ENCODE peak calls at places on chromosomes 16 and 17, in six cellular contexts. N, Z, K, J, T and B are unnamed samples.

GRCh38 chr16:23597003-23597756 is 1.1 kb upstream of the NDUFAB1 start:
- DNase-seq in N (peak), Z (peak), K (peak), J (peak), T (no peak), B (peak)

GRCh38 chr16:12575288-12575687 is 228.4 kb downstream of the CPPED1 start:
- DNase-seq in N (no peak), Z (no peak), K (no peak), J (no peak), T (no peak), B (no peak)

GRCh38 chr16:67773569-67774456 is 32.5 kb downstream of the RANBP10 start:
- DNase-seq in N (no peak), Z (peak), K (no peak), J (peak), T (no peak), B (no peak)

GRCh38 chr17:81514485-81514734 is 1.8 kb upstream of the ACTG1 start:
- DNase-seq in N (no peak), Z (no peak), K (no peak), J (no peak), T (no peak), B (no peak)

GRCh38 chr17:81221371-81221841 is 1.4 kb downstream of the CEP131 start:
- DNase-seq in N (no peak), Z (no peak), K (peak), J (no peak), T (no peak), B (no peak)

GRCh38 chr16:59126486-59126885 is 392.4 kb upstream of the GOT2 start:
- DNase-seq in N (peak), Z (no peak), K (no peak), J (no peak), T (no peak), B (no peak)

GRCh38 chr16:75860654-75861053 is 134.4 kb upstream of the CPHXL start:
- DNase-seq in N (no peak), Z (no peak), K (no peak), J (peak), T (no peak), B (peak)

GRCh38 chr17:58325289-58325726 is 3.3 kb downstream of the TSPOAP1 start:
- DNase-seq in N (no peak), Z (no peak), K (peak), J (no peak), T (no peak), B (peak)

GRCh38 chr16:85017151-85017550 is 5.8 kb upstream of the ZDHHC7 start:
- DNase-seq in N (no peak), Z (no peak), K (no peak), J (no peak), T (peak), B (no peak)

GRCh38 chr17:69367298-69367697 is 40.4 kb upstream of the ABCA5 start:
- DNase-seq in N (no peak), Z (no peak), K (no peak), J (no peak), T (peak), B (no peak)

GRCh38 chr17:10050597-10051101 is 145.6 kb upstream of the RCVRN start:
- DNase-seq in N (no peak), Z (no peak), K (no peak), J (no peak), T (peak), B (no peak)

GRCh38 chr17:59154335-59154720 is 658 bp downstream of the SKA2 start:
- DNase-seq in N (peak), Z (peak), K (peak), J (peak), T (no peak), B (peak)

GRCh38 chr16:86390335-86390734 is 120.0 kb upstream of the FOXF1 start:
- DNase-seq in N (no peak), Z (no peak), K (no peak), J (no peak), T (no peak), B (no peak)

GRCh38 chr16:86384980-86385379 is 125.3 kb upstream of the FOXF1 start:
- DNase-seq in N (no peak), Z (no peak), K (no peak), J (no peak), T (no peak), B (no peak)

GRCh38 chr16:86389566-86390328 is 120.6 kb upstream of the FOXF1 start:
- DNase-seq in N (no peak), Z (no peak), K (no peak), J (no peak), T (no peak), B (no peak)

GRCh38 chr16:86388976-86389375 is 121.4 kb upstream of the FOXF1 start:
- DNase-seq in N (no peak), Z (no peak), K (no peak), J (no peak), T (no peak), B (no peak)

GRCh38 chr16:86387461-86388440 is 122.6 kb upstream of the FOXF1 start:
- DNase-seq in N (peak), Z (peak), K (no peak), J (no peak), T (no peak), B (no peak)
- TF ChIP-seq CHD2 in N (no peak), Z (no peak), K (no peak), J (no peak), T (no peak), B (no peak)

GRCh38 chr17:61205931-61206330 is 193.7 kb upstream of the TBX2 start:
- DNase-seq in N (peak), Z (no peak), K (no peak), J (no peak), T (no peak), B (no peak)
- TF ChIP-seq CHD2 in N (no peak), Z (no peak), K (no peak), J (no peak), T (no peak), B (no peak)

GRCh38 chr16:3674513-3675295 is 20.2 kb downstream of the DNASE1 start:
- DNase-seq in N (no peak), Z (no peak), K (no peak), J (no peak), T (no peak), B (no peak)
- TF ChIP-seq CHD2 in N (no peak), Z (no peak), K (no peak), J (no peak), T (no peak), B (no peak)

GRCh38 chr16:53673189-53673588 is 30.5 kb downstream of the RPGRIP1L start:
- DNase-seq in N (no peak), Z (no peak), K (no peak), J (no peak), T (no peak), B (no peak)

GRCh38 chr16:53678155-53678554 is 25.5 kb downstream of the RPGRIP1L start:
- DNase-seq in N (no peak), Z (no peak), K (no peak), J (no peak), T (no peak), B (no peak)

GRCh38 chr16:53680756-53681155 is 22.9 kb downstream of the RPGRIP1L start:
- DNase-seq in N (no peak), Z (no peak), K (no peak), J (no peak), T (no peak), B (no peak)

DNA sequence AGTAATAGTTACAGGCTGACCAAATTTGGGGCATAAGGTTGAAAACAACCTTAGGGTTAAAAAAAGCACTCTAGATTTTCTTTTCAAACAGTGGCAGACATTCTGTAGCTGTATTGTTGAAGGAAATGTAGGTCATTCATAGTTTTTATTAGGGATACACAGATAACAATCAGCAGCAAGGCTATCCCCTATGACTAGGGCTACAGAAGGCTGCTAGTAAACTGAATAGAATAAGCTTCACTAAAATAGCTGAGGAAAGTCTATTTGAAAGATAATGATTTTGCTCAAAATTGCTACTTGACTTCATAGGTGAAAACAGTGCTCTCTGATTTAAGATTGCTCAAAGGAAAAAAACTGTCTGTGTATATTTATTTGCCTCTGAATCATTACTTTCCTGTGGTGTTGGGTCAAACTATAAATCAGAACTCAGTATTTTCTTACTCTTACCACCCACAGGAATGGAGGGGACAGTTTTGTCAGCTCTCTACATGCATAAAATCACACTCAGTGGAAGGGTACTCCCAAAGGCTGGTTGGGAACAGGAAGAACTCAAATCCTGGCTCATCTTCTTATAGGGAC is 24.8 kb downstream of the RPGRIP1L start:
- DNase-seq in N (no peak), Z (no peak), K (no peak), J (no peak), T (no peak), B (no peak)
- TF ChIP-seq CHD2 in N (no peak), Z (no peak), K (no peak), J (no peak), T (no peak), B (no peak)

GRCh38 chr17:33127706-33128105 is 136.1 kb downstream of the SPACA3 start:
- DNase-seq in N (peak), Z (no peak), K (no peak), J (no peak), T (no peak), B (no peak)
- TF ChIP-seq CHD2 in N (no peak), Z (no peak), K (no peak), J (no peak), T (no peak), B (no peak)

GRCh38 chr17:19570497-19571151 is 37.0 kb downstream of the SLC47A1 start:
- DNase-seq in N (no peak), Z (no peak), K (no peak), J (no peak), T (no peak), B (no peak)

GRCh38 chr17:19574956-19575355 is 41.3 kb downstream of the SLC47A1 start:
- DNase-seq in N (no peak), Z (no peak), K (no peak), J (no peak), T (no peak), B (no peak)

GRCh38 chr17:19569785-19570496 is 36.3 kb downstream of the SLC47A1 start:
- DNase-seq in N (no peak), Z (no peak), K (no peak), J (no peak), T (no peak), B (no peak)

GRCh38 chr17:19568016-19568350 is 34.3 kb downstream of the SLC47A1 start:
- DNase-seq in N (no peak), Z (no peak), K (no peak), J (no peak), T (no peak), B (no peak)

GRCh38 chr17:19573075-19573474 is 39.4 kb downstream of the SLC47A1 start:
- DNase-seq in N (no peak), Z (no peak), K (no peak), J (no peak), T (no peak), B (no peak)
- TF ChIP-seq CHD2 in N (no peak), Z (no peak), K (no peak), J (no peak), T (no peak), B (no peak)

GRCh38 chr17:39834017-39834416 is 30.1 kb downstream of the IKZF3 start:
- DNase-seq in N (no peak), Z (no peak), K (no peak), J (no peak), T (no peak), B (no peak)
- TF ChIP-seq CHD2 in N (no peak), Z (no peak), K (no peak), J (no peak), T (no peak), B (no peak)

DNA sequence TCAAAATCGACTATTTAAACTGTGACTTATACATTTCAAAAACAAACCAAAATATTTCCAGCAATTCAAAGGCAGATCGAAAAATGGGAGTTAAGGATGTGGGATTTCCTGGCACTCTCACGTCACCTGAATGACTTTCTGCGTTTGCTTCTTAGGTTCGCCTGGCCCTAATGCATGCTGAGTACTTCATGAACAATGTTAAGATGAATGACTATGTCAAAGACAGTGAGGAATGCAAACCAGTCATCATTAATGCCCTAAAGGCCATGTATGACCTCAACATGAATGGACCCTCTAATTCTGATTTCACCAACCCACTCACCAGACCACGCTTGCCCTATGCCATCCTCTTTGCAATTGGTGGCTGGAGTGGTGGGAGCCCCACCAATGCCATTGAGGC is 7.3 kb downstream of the KLHL10 start:
- DNase-seq in N (no peak), Z (no peak), K (no peak), J (no peak), T (no peak), B (no peak)
- TF ChIP-seq CHD2 in N (no peak), Z (no peak), K (no peak), J (no peak), T (no peak), B (no peak)

GRCh38 chr16:27485126-27485525 is 64.6 kb downstream of the GTF3C1 start:
- DNase-seq in N (no peak), Z (no peak), K (no peak), J (no peak), T (no peak), B (no peak)
- TF ChIP-seq CHD2 in N (no peak), Z (no peak), K (no peak), J (no peak), T (no peak), B (no peak)